ENCODE peak calls at places on chromosomes 5 and 9, in four cellular contexts. A is AG04449, E is type B pancreatic cell, M is NCI-H345. D is an unnamed sample.

GRCh38 chr5:169591636-169592035 is 8.1 kb downstream of the SPDL1 start:
- DNase-seq in A (no peak), E (no peak), M (no peak), D (no peak)

GRCh38 chr5:73654171-73654811 is 28.3 kb downstream of the ARHGEF28 start:
- DNase-seq in A (no peak), E (no peak), M (no peak), D (no peak)

GRCh38 chr9:93575706-93576295 is 583 bp upstream of the PHF2 start:
- DNase-seq in A (no peak), E (no peak), M (no peak), D (no peak)

GRCh38 chr9:71285191-71285656 is 163.8 kb upstream of the TRPM3 start:
- DNase-seq in A (peak), E (no peak), M (peak), D (peak)

GRCh38 chr5:102946414-102946813 is 173.5 kb downstream of the GIN1 start:
- DNase-seq in A (no peak), E (no peak), M (no peak), D (no peak)

GRCh38 chr5:58940446-58940845 is 357.6 kb downstream of the RAB3C start:
- DNase-seq in A (peak), E (no peak), M (no peak), D (no peak)

GRCh38 chr9:4080889-4081548 is 218.8 kb downstream of the GLIS3 start:
- DNase-seq in A (no peak), E (no peak), M (no peak), D (no peak)

GRCh38 chr5:138649775-138650174 is 74.6 kb upstream of the HSPA9 start:
- DNase-seq in A (no peak), E (no peak), M (no peak), D (no peak)

GRCh38 chr9:12719431-12719830 is 26.2 kb downstream of the TYRP1 start:
- DNase-seq in A (no peak), E (no peak), M (peak), D (no peak)

GRCh38 chr9:112119225-112120045 is 55.7 kb downstream of the SUSD1 start:
- DNase-seq in A (no peak), E (no peak), M (no peak), D (no peak)

GRCh38 chr9:89576404-89576824 is 28.4 kb upstream of the GADD45G start:
- DNase-seq in A (no peak), E (no peak), M (no peak), D (peak)

GRCh38 chr9:89387970-89388867 is 69.9 kb downstream of the SECISBP2 start:
- DNase-seq in A (peak), E (no peak), M (no peak), D (peak)